ENCODE peak calls at places on chromosomes 7 and 10, in eight cellular contexts. One of them, this sample, is unnamed.

GRCh38 chr10:62373995-62374861 is at the start of gene ZNF365:
- DNase-seq in GM03348: peak
- DNase-seq in 8988T: no peak
- DNase-seq in RWPE1: peak
- DNase-seq in NCI-H524: peak
- DNase-seq in NCI-H1105 treated with DMSO at 0.1 percent for 48 hours: peak
- DNase-seq in Calu3: peak
- DNase-seq in NCI-H748 treated with DMSO at 0.1 percent for 48 hours: no peak
- DNase-seq in this sample: peak

GRCh38 chr7:5452470-5452899 is 28.9 kb upstream of the TNRC18 start:
- DNase-seq in GM03348: no peak
- DNase-seq in 8988T: peak
- DNase-seq in RWPE1: no peak
- DNase-seq in NCI-H524: peak
- DNase-seq in NCI-H1105 treated with DMSO at 0.1 percent for 48 hours: no peak
- DNase-seq in Calu3: no peak
- DNase-seq in NCI-H748 treated with DMSO at 0.1 percent for 48 hours: no peak
- DNase-seq in this sample: no peak

GRCh38 chr7:121046893-121047468 is 58.5 kb downstream of the CPED1 start:
- DNase-seq in GM03348: no peak
- DNase-seq in 8988T: no peak
- DNase-seq in RWPE1: no peak
- DNase-seq in NCI-H524: no peak
- DNase-seq in NCI-H1105 treated with DMSO at 0.1 percent for 48 hours: no peak
- DNase-seq in Calu3: no peak
- DNase-seq in NCI-H748 treated with DMSO at 0.1 percent for 48 hours: no peak
- DNase-seq in this sample: no peak

GRCh38 chr10:87503892-87504291 is 801 bp upstream of the MINPP1 start:
- DNase-seq in GM03348: peak
- DNase-seq in 8988T: no peak
- DNase-seq in RWPE1: no peak
- DNase-seq in NCI-H524: no peak
- DNase-seq in NCI-H1105 treated with DMSO at 0.1 percent for 48 hours: no peak
- DNase-seq in Calu3: no peak
- DNase-seq in NCI-H748 treated with DMSO at 0.1 percent for 48 hours: no peak
- DNase-seq in this sample: no peak

GRCh38 chr7:26627871-26628270 is 236.5 kb downstream of the SKAP2 start:
- DNase-seq in GM03348: no peak
- DNase-seq in 8988T: no peak
- DNase-seq in RWPE1: no peak
- DNase-seq in NCI-H524: no peak
- DNase-seq in NCI-H1105 treated with DMSO at 0.1 percent for 48 hours: peak
- DNase-seq in Calu3: no peak
- DNase-seq in NCI-H748 treated with DMSO at 0.1 percent for 48 hours: no peak
- DNase-seq in this sample: no peak

GRCh38 chr10:117226813-117227451 is 14.0 kb upstream of the SLC18A2 start:
- DNase-seq in GM03348: peak
- DNase-seq in 8988T: peak
- DNase-seq in RWPE1: peak
- DNase-seq in NCI-H524: peak
- DNase-seq in NCI-H1105 treated with DMSO at 0.1 percent for 48 hours: no peak
- DNase-seq in Calu3: peak
- DNase-seq in NCI-H748 treated with DMSO at 0.1 percent for 48 hours: peak
- DNase-seq in this sample: no peak

GRCh38 chr7:157211710-157212109 is 73.0 kb downstream of the UBE3C start:
- DNase-seq in GM03348: no peak
- DNase-seq in 8988T: no peak
- DNase-seq in RWPE1: no peak
- DNase-seq in NCI-H524: peak
- DNase-seq in NCI-H1105 treated with DMSO at 0.1 percent for 48 hours: no peak
- DNase-seq in Calu3: no peak
- DNase-seq in NCI-H748 treated with DMSO at 0.1 percent for 48 hours: no peak
- DNase-seq in this sample: no peak

GRCh38 chr7:36309301-36309700 is 80.4 kb upstream of the ANLN start:
- DNase-seq in GM03348: no peak
- DNase-seq in 8988T: no peak
- DNase-seq in RWPE1: no peak
- DNase-seq in NCI-H524: no peak
- DNase-seq in NCI-H1105 treated with DMSO at 0.1 percent for 48 hours: no peak
- DNase-seq in Calu3: no peak
- DNase-seq in NCI-H748 treated with DMSO at 0.1 percent for 48 hours: no peak
- DNase-seq in this sample: no peak

GRCh38 chr10:122504551-122504950 is 43.2 kb downstream of the HTRA1 start:
- DNase-seq in GM03348: peak
- DNase-seq in 8988T: no peak
- DNase-seq in RWPE1: peak
- DNase-seq in NCI-H524: no peak
- DNase-seq in NCI-H1105 treated with DMSO at 0.1 percent for 48 hours: peak
- DNase-seq in Calu3: peak
- DNase-seq in NCI-H748 treated with DMSO at 0.1 percent for 48 hours: peak
- DNase-seq in this sample: peak

GRCh38 chr7:134693256-134693655 is 46.6 kb downstream of the BPGM start:
- DNase-seq in GM03348: peak
- DNase-seq in 8988T: no peak
- DNase-seq in RWPE1: peak
- DNase-seq in NCI-H524: no peak
- DNase-seq in NCI-H1105 treated with DMSO at 0.1 percent for 48 hours: no peak
- DNase-seq in Calu3: no peak
- DNase-seq in NCI-H748 treated with DMSO at 0.1 percent for 48 hours: no peak
- DNase-seq in this sample: no peak

GRCh38 chr7:154928136-154929005 is 74.6 kb downstream of the PAXIP1 start:
- DNase-seq in GM03348: peak
- DNase-seq in 8988T: no peak
- DNase-seq in RWPE1: peak
- DNase-seq in NCI-H524: peak
- DNase-seq in NCI-H1105 treated with DMSO at 0.1 percent for 48 hours: peak
- DNase-seq in Calu3: peak
- DNase-seq in NCI-H748 treated with DMSO at 0.1 percent for 48 hours: peak
- DNase-seq in this sample: peak

GRCh38 chr10:130787821-130788220 is 523.7 kb downstream of the TCERG1L start:
- DNase-seq in GM03348: no peak
- DNase-seq in 8988T: no peak
- DNase-seq in RWPE1: no peak
- DNase-seq in NCI-H524: no peak
- DNase-seq in NCI-H1105 treated with DMSO at 0.1 percent for 48 hours: no peak
- DNase-seq in Calu3: no peak
- DNase-seq in NCI-H748 treated with DMSO at 0.1 percent for 48 hours: no peak
- DNase-seq in this sample: no peak

GRCh38 chr10:71848325-71849277 is 2.5 kb downstream of the PSAP start:
- DNase-seq in GM03348: no peak
- DNase-seq in 8988T: no peak
- DNase-seq in RWPE1: no peak
- DNase-seq in NCI-H524: no peak
- DNase-seq in NCI-H1105 treated with DMSO at 0.1 percent for 48 hours: no peak
- DNase-seq in Calu3: no peak
- DNase-seq in NCI-H748 treated with DMSO at 0.1 percent for 48 hours: no peak
- DNase-seq in this sample: no peak

GRCh38 chr10:123583639-123584418 is 82.3 kb upstream of the GPR26 start:
- DNase-seq in GM03348: peak
- DNase-seq in 8988T: peak
- DNase-seq in RWPE1: peak
- DNase-seq in NCI-H524: peak
- DNase-seq in NCI-H1105 treated with DMSO at 0.1 percent for 48 hours: peak
- DNase-seq in Calu3: peak
- DNase-seq in NCI-H748 treated with DMSO at 0.1 percent for 48 hours: peak
- DNase-seq in this sample: peak

GRCh38 chr10:117535045-117535751 is 7.3 kb upstream of the EMX2 start:
- DNase-seq in GM03348: peak
- DNase-seq in 8988T: no peak
- DNase-seq in RWPE1: no peak
- DNase-seq in NCI-H524: no peak
- DNase-seq in NCI-H1105 treated with DMSO at 0.1 percent for 48 hours: no peak
- DNase-seq in Calu3: no peak
- DNase-seq in NCI-H748 treated with DMSO at 0.1 percent for 48 hours: no peak
- DNase-seq in this sample: no peak

GRCh38 chr7:70322786-70323185 is 724.5 kb downstream of the AUTS2 start:
- DNase-seq in GM03348: no peak
- DNase-seq in 8988T: no peak
- DNase-seq in RWPE1: no peak
- DNase-seq in NCI-H524: peak
- DNase-seq in NCI-H1105 treated with DMSO at 0.1 percent for 48 hours: no peak
- DNase-seq in Calu3: no peak
- DNase-seq in NCI-H748 treated with DMSO at 0.1 percent for 48 hours: no peak
- DNase-seq in this sample: no peak

GRCh38 chr10:118682518-118682917 is 72.3 kb downstream of the CACUL1 start:
- DNase-seq in GM03348: no peak
- DNase-seq in 8988T: no peak
- DNase-seq in RWPE1: no peak
- DNase-seq in NCI-H524: no peak
- DNase-seq in NCI-H1105 treated with DMSO at 0.1 percent for 48 hours: no peak
- DNase-seq in Calu3: no peak
- DNase-seq in NCI-H748 treated with DMSO at 0.1 percent for 48 hours: no peak
- DNase-seq in this sample: no peak

GRCh38 chr7:150931199-150931869 is 46.8 kb downstream of the KCNH2 start:
- DNase-seq in GM03348: no peak
- DNase-seq in 8988T: no peak
- DNase-seq in RWPE1: no peak
- DNase-seq in NCI-H524: peak
- DNase-seq in NCI-H1105 treated with DMSO at 0.1 percent for 48 hours: peak
- DNase-seq in Calu3: no peak
- DNase-seq in NCI-H748 treated with DMSO at 0.1 percent for 48 hours: no peak
- DNase-seq in this sample: no peak

GRCh38 chr7:685540-685939 is 41.0 kb upstream of the DNAAF5 start:
- DNase-seq in GM03348: no peak
- DNase-seq in 8988T: no peak
- DNase-seq in RWPE1: no peak
- DNase-seq in NCI-H524: no peak
- DNase-seq in NCI-H1105 treated with DMSO at 0.1 percent for 48 hours: no peak
- DNase-seq in Calu3: no peak
- DNase-seq in NCI-H748 treated with DMSO at 0.1 percent for 48 hours: no peak
- DNase-seq in this sample: no peak

GRCh38 chr7:47361229-47361628 is 220.7 kb downstream of the TNS3 start:
- DNase-seq in GM03348: no peak
- DNase-seq in 8988T: no peak
- DNase-seq in RWPE1: peak
- DNase-seq in NCI-H524: no peak
- DNase-seq in NCI-H1105 treated with DMSO at 0.1 percent for 48 hours: no peak
- DNase-seq in Calu3: no peak
- DNase-seq in NCI-H748 treated with DMSO at 0.1 percent for 48 hours: no peak
- DNase-seq in this sample: no peak

GRCh38 chr10:118753331-118753730 is 1.4 kb downstream of the CACUL1 start:
- DNase-seq in GM03348: no peak
- DNase-seq in 8988T: no peak
- DNase-seq in RWPE1: no peak
- DNase-seq in NCI-H524: no peak
- DNase-seq in NCI-H1105 treated with DMSO at 0.1 percent for 48 hours: no peak
- DNase-seq in Calu3: no peak
- DNase-seq in NCI-H748 treated with DMSO at 0.1 percent for 48 hours: no peak
- DNase-seq in this sample: no peak

GRCh38 chr10:127044191-127044590 is 139.0 kb downstream of the DOCK1 start:
- DNase-seq in GM03348: no peak
- DNase-seq in 8988T: no peak
- DNase-seq in RWPE1: peak
- DNase-seq in NCI-H524: no peak
- DNase-seq in NCI-H1105 treated with DMSO at 0.1 percent for 48 hours: peak
- DNase-seq in Calu3: no peak
- DNase-seq in NCI-H748 treated with DMSO at 0.1 percent for 48 hours: no peak
- DNase-seq in this sample: no peak

GRCh38 chr7:139619367-139619657 is 95.8 kb downstream of the CLEC2L start:
- DNase-seq in GM03348: peak
- DNase-seq in 8988T: no peak
- DNase-seq in RWPE1: peak
- DNase-seq in NCI-H524: no peak
- DNase-seq in NCI-H1105 treated with DMSO at 0.1 percent for 48 hours: no peak
- DNase-seq in Calu3: no peak
- DNase-seq in NCI-H748 treated with DMSO at 0.1 percent for 48 hours: no peak
- DNase-seq in this sample: no peak

GRCh38 chr7:50626286-50626685 is 61.1 kb upstream of the DDC start:
- DNase-seq in GM03348: no peak
- DNase-seq in 8988T: no peak
- DNase-seq in RWPE1: no peak
- DNase-seq in NCI-H524: peak
- DNase-seq in NCI-H1105 treated with DMSO at 0.1 percent for 48 hours: no peak
- DNase-seq in Calu3: no peak
- DNase-seq in NCI-H748 treated with DMSO at 0.1 percent for 48 hours: no peak
- DNase-seq in this sample: no peak

GRCh38 chr7:102834999-102835398 is 77.8 kb upstream of the LRRC17 start:
- DNase-seq in GM03348: peak
- DNase-seq in 8988T: no peak
- DNase-seq in RWPE1: peak
- DNase-seq in NCI-H524: no peak
- DNase-seq in NCI-H1105 treated with DMSO at 0.1 percent for 48 hours: no peak
- DNase-seq in Calu3: no peak
- DNase-seq in NCI-H748 treated with DMSO at 0.1 percent for 48 hours: no peak
- DNase-seq in this sample: no peak

GRCh38 chr10:46234431-46235060 is 52.3 kb upstream of the ANTXRL start:
- DNase-seq in GM03348: no peak
- DNase-seq in 8988T: no peak
- DNase-seq in RWPE1: no peak
- DNase-seq in NCI-H524: no peak
- DNase-seq in NCI-H1105 treated with DMSO at 0.1 percent for 48 hours: no peak
- DNase-seq in Calu3: peak
- DNase-seq in NCI-H748 treated with DMSO at 0.1 percent for 48 hours: no peak
- DNase-seq in this sample: no peak

GRCh38 chr7:2761131-2761624 is 73.2 kb downstream of the AMZ1 start:
- DNase-seq in GM03348: no peak
- DNase-seq in 8988T: no peak
- DNase-seq in RWPE1: no peak
- DNase-seq in NCI-H524: no peak
- DNase-seq in NCI-H1105 treated with DMSO at 0.1 percent for 48 hours: no peak
- DNase-seq in Calu3: no peak
- DNase-seq in NCI-H748 treated with DMSO at 0.1 percent for 48 hours: no peak
- DNase-seq in this sample: no peak

GRCh38 chr10:108049668-108050067 is 885.2 kb upstream of the SORCS1 start:
- DNase-seq in GM03348: no peak
- DNase-seq in 8988T: no peak
- DNase-seq in RWPE1: no peak
- DNase-seq in NCI-H524: no peak
- DNase-seq in NCI-H1105 treated with DMSO at 0.1 percent for 48 hours: no peak
- DNase-seq in Calu3: no peak
- DNase-seq in NCI-H748 treated with DMSO at 0.1 percent for 48 hours: no peak
- DNase-seq in this sample: no peak

GRCh38 chr7:55251911-55252310 is 113.2 kb upstream of the LANCL2 start:
- DNase-seq in GM03348: no peak
- DNase-seq in 8988T: no peak
- DNase-seq in RWPE1: no peak
- DNase-seq in NCI-H524: no peak
- DNase-seq in NCI-H1105 treated with DMSO at 0.1 percent for 48 hours: no peak
- DNase-seq in Calu3: no peak
- DNase-seq in NCI-H748 treated with DMSO at 0.1 percent for 48 hours: no peak
- DNase-seq in this sample: no peak

GRCh38 chr7:102426268-102427031 is 6.9 kb upstream of the ORAI2 start:
- DNase-seq in GM03348: no peak
- DNase-seq in 8988T: no peak
- DNase-seq in RWPE1: no peak
- DNase-seq in NCI-H524: no peak
- DNase-seq in NCI-H1105 treated with DMSO at 0.1 percent for 48 hours: no peak
- DNase-seq in Calu3: no peak
- DNase-seq in NCI-H748 treated with DMSO at 0.1 percent for 48 hours: no peak
- DNase-seq in this sample: no peak

GRCh38 chr7:101066858-101067227 is 18.4 kb upstream of the TRIM56 start:
- DNase-seq in GM03348: no peak
- DNase-seq in 8988T: no peak
- DNase-seq in RWPE1: no peak
- DNase-seq in NCI-H524: no peak
- DNase-seq in NCI-H1105 treated with DMSO at 0.1 percent for 48 hours: no peak
- DNase-seq in Calu3: no peak
- DNase-seq in NCI-H748 treated with DMSO at 0.1 percent for 48 hours: no peak
- DNase-seq in this sample: no peak